ENCODE peak calls at places on chromosomes 5 and 9, in eight cellular contexts. N, U, Y, S, P, Q, E and C are unnamed samples.
A peak's percentile ranks its signal among the peaks of the same experiment; 100 is the strongest.

GRCh38 chr9:131625848-131626670 is 80.7 kb downstream of the PRRT1B start:
- DNase-seq in Y (no peak), P (no peak), N (no peak), S (no peak), Q (no peak), U (no peak), E (no peak), C (no peak)

GRCh38 chr5:68336200-68336599 is 120.6 kb downstream of the PIK3R1 start:
- DNase-seq in S (no peak), U (no peak), Y (no peak), P (no peak), E (no peak), N (no peak), Q (no peak), C (no peak)

GRCh38 chr9:126148523-126148870 is 178.1 kb upstream of the MVB12B start:
- DNase-seq in P (no peak), E (no peak), S (no peak), U (no peak), Y (peak; percentile 2), N (no peak), Q (no peak), C (no peak)

GRCh38 chr5:127988149-127988755 is 95.3 kb upstream of the SLC12A2 start:
- DNase-seq in E (no peak), P (no peak), Q (no peak), S (peak; percentile 29), Y (no peak), U (peak; percentile 81), N (peak; percentile 58), C (peak; percentile 69)

GRCh38 chr5:159452480-159453167 is 122.3 kb upstream of the IL12B start:
- DNase-seq in Y (no peak), E (no peak), P (no peak), U (no peak), S (no peak), Q (no peak), N (no peak), C (no peak)

GRCh38 chr5:10400411-10400810 is 41.3 kb upstream of the ROPN1L start:
- DNase-seq in P (no peak), E (no peak), Y (no peak), S (no peak), U (no peak), N (no peak), Q (no peak), C (no peak)

GRCh38 chr5:36590513-36591286 is 15.7 kb upstream of the SLC1A3 start:
- DNase-seq in Q (no peak), S (no peak), Y (no peak), P (no peak), E (no peak), N (peak; percentile 40), U (no peak), C (no peak)

GRCh38 chr5:55701462-55702103 is 10.5 kb downstream of the SLC38A9 start:
- DNase-seq in Q (no peak), U (no peak), Y (no peak), S (no peak), E (no peak), P (no peak), N (no peak), C (no peak)

GRCh38 chr5:147671365-147671764 is 111.2 kb downstream of the JAKMIP2 start:
- DNase-seq in S (no peak), Y (no peak), E (no peak), N (no peak), U (no peak), P (no peak), Q (no peak), C (no peak)

GRCh38 chr5:111197523-111197922 is 26.7 kb upstream of the CAMK4 start:
- DNase-seq in N (peak; percentile 8), S (no peak), E (no peak), U (peak; percentile 1), Q (no peak), P (no peak), Y (no peak), C (peak; percentile 3)

GRCh38 chr5:61969347-61969746 is 336.7 kb upstream of the KIF2A start:
- DNase-seq in S (no peak), U (peak; percentile 48), N (no peak), Q (no peak), P (no peak), Y (no peak), E (no peak), C (no peak)

GRCh38 chr9:134065720-134066419 is 2.0 kb downstream of the BRD3 start:
- DNase-seq in Y (no peak), N (no peak), U (peak; percentile 61), P (no peak), Q (peak; percentile 27), S (peak; percentile 6), E (peak; percentile 36), C (peak; percentile 72)

GRCh38 chr5:128905225-128906110 is 59.8 kb upstream of the SLC27A6 start:
- DNase-seq in N (peak; percentile 11), E (no peak), S (peak; percentile 53), P (peak; percentile 21), Y (no peak), U (peak; percentile 56), Q (peak; percentile 5), C (peak; percentile 53)

GRCh38 chr5:10825897-10826644 is 65.0 kb upstream of the DAP start:
- DNase-seq in U (no peak), S (no peak), P (no peak), Y (no peak), Q (no peak), E (no peak), N (no peak), C (no peak)

GRCh38 chr5:27328480-27328879 is 290.1 kb upstream of the CDH9 start:
- DNase-seq in E (no peak), U (peak; percentile 79), N (no peak), Y (no peak), P (no peak), Q (no peak), S (no peak), C (peak; percentile 33)

GRCh38 chr5:82422751-82423181 is 144.6 kb upstream of the RPS23 start:
- DNase-seq in E (no peak), Y (no peak), Q (no peak), N (no peak), P (no peak), S (no peak), U (peak; percentile 78), C (peak; percentile 37)

GRCh38 chr9:14415947-14416346 is 102.0 kb upstream of the NFIB start:
- DNase-seq in E (no peak), P (no peak), Y (no peak), S (no peak), N (no peak), U (peak; percentile 54), Q (no peak), C (peak; percentile 44)